ENCODE peak calls at places on chromosome 13, in six cellular contexts. One of them, this sample, is unnamed.

GRCh38 chr13:111005364-111005763 is 90.5 kb upstream of the ANKRD10 start:
- DNase-seq in GM20000: no peak
- DNase-seq in NCI-H2107: no peak
- DNase-seq in activated T-cell treated with anti-CD3 and anti-CD28 coated beads for 1 hour: no peak
- DNase-seq in substantia nigra: no peak
- DNase-seq in Kasumi-1: no peak
- DNase-seq in this sample: no peak

GRCh38 chr13:113789167-113789566 is 30.1 kb downstream of the TMEM255B start:
- DNase-seq in GM20000: no peak
- DNase-seq in NCI-H2107: no peak
- DNase-seq in activated T-cell treated with anti-CD3 and anti-CD28 coated beads for 1 hour: no peak
- DNase-seq in substantia nigra: no peak
- DNase-seq in Kasumi-1: no peak
- DNase-seq in this sample: no peak

GRCh38 chr13:77509221-77509620 is 26.3 kb upstream of the SCEL start:
- DNase-seq in GM20000: no peak
- DNase-seq in NCI-H2107: no peak
- DNase-seq in activated T-cell treated with anti-CD3 and anti-CD28 coated beads for 1 hour: no peak
- DNase-seq in substantia nigra: no peak
- DNase-seq in Kasumi-1: peak; percentile 7
- DNase-seq in this sample: no peak

GRCh38 chr13:40171566-40171965 is 494.9 kb downstream of the FOXO1 start:
- DNase-seq in GM20000: no peak
- DNase-seq in NCI-H2107: no peak
- DNase-seq in activated T-cell treated with anti-CD3 and anti-CD28 coated beads for 1 hour: no peak
- DNase-seq in substantia nigra: no peak
- DNase-seq in Kasumi-1: no peak
- DNase-seq in this sample: no peak

GRCh38 chr13:20118268-20119140 is 42.3 kb downstream of the GJA3 start:
- DNase-seq in GM20000: peak; percentile 49
- DNase-seq in NCI-H2107: no peak
- DNase-seq in activated T-cell treated with anti-CD3 and anti-CD28 coated beads for 1 hour: peak; percentile 44
- DNase-seq in substantia nigra: peak; percentile 66
- DNase-seq in Kasumi-1: no peak
- DNase-seq in this sample: no peak

GRCh38 chr13:50189450-50189849 is 174.2 kb downstream of the KCNRG start:
- DNase-seq in GM20000: no peak
- DNase-seq in NCI-H2107: no peak
- DNase-seq in activated T-cell treated with anti-CD3 and anti-CD28 coated beads for 1 hour: no peak
- DNase-seq in substantia nigra: no peak
- DNase-seq in Kasumi-1: no peak
- DNase-seq in this sample: no peak

GRCh38 chr13:63107163-63107935 is 1691.7 kb upstream of the PCDH20 start:
- DNase-seq in GM20000: no peak
- DNase-seq in NCI-H2107: no peak
- DNase-seq in activated T-cell treated with anti-CD3 and anti-CD28 coated beads for 1 hour: no peak
- DNase-seq in substantia nigra: no peak
- DNase-seq in Kasumi-1: no peak
- DNase-seq in this sample: no peak

GRCh38 chr13:90867336-90867683 is 480.2 kb upstream of the MIR17HG start:
- DNase-seq in GM20000: peak; percentile 32
- DNase-seq in NCI-H2107: no peak
- DNase-seq in activated T-cell treated with anti-CD3 and anti-CD28 coated beads for 1 hour: no peak
- DNase-seq in substantia nigra: peak; percentile 7
- DNase-seq in Kasumi-1: peak; percentile 94
- DNase-seq in this sample: peak; percentile 54

GRCh38 chr13:21541271-21541670 is 62.7 kb downstream of the MICU2 start:
- DNase-seq in GM20000: no peak
- DNase-seq in NCI-H2107: no peak
- DNase-seq in activated T-cell treated with anti-CD3 and anti-CD28 coated beads for 1 hour: no peak
- DNase-seq in substantia nigra: no peak
- DNase-seq in Kasumi-1: no peak
- DNase-seq in this sample: no peak

GRCh38 chr13:113927661-113928581 is 46.0 kb downstream of the C13orf46 start:
- DNase-seq in GM20000: no peak
- DNase-seq in NCI-H2107: no peak
- DNase-seq in activated T-cell treated with anti-CD3 and anti-CD28 coated beads for 1 hour: no peak
- DNase-seq in substantia nigra: no peak
- DNase-seq in Kasumi-1: no peak
- DNase-seq in this sample: no peak

GRCh38 chr13:57595775-57596174 is 35.8 kb upstream of the PCDH17 start:
- DNase-seq in GM20000: no peak
- DNase-seq in NCI-H2107: no peak
- DNase-seq in activated T-cell treated with anti-CD3 and anti-CD28 coated beads for 1 hour: no peak
- DNase-seq in substantia nigra: no peak
- DNase-seq in Kasumi-1: no peak
- DNase-seq in this sample: no peak

GRCh38 chr13:19575230-19575629 is 13.9 kb upstream of the TPTE2 start:
- DNase-seq in GM20000: no peak
- DNase-seq in NCI-H2107: no peak
- DNase-seq in activated T-cell treated with anti-CD3 and anti-CD28 coated beads for 1 hour: no peak
- DNase-seq in substantia nigra: no peak
- DNase-seq in Kasumi-1: no peak
- DNase-seq in this sample: no peak

GRCh38 chr13:21243843-21244184 is 67.4 kb downstream of the MRPL57 start:
- DNase-seq in GM20000: no peak
- DNase-seq in NCI-H2107: no peak
- DNase-seq in activated T-cell treated with anti-CD3 and anti-CD28 coated beads for 1 hour: no peak
- DNase-seq in substantia nigra: no peak
- DNase-seq in Kasumi-1: no peak
- DNase-seq in this sample: no peak

GRCh38 chr13:113049981-113050380 is 55.6 kb upstream of the F7 start:
- DNase-seq in GM20000: no peak
- DNase-seq in NCI-H2107: no peak
- DNase-seq in activated T-cell treated with anti-CD3 and anti-CD28 coated beads for 1 hour: no peak
- DNase-seq in substantia nigra: no peak
- DNase-seq in Kasumi-1: no peak
- DNase-seq in this sample: no peak

GRCh38 chr13:99237981-99238662 is 20.1 kb downstream of the GPR18 start:
- DNase-seq in GM20000: no peak
- DNase-seq in NCI-H2107: no peak
- DNase-seq in activated T-cell treated with anti-CD3 and anti-CD28 coated beads for 1 hour: no peak
- DNase-seq in substantia nigra: no peak
- DNase-seq in Kasumi-1: no peak
- DNase-seq in this sample: no peak

GRCh38 chr13:101979825-101980224 is 422.0 kb downstream of the FGF14 start:
- DNase-seq in GM20000: no peak
- DNase-seq in NCI-H2107: no peak
- DNase-seq in activated T-cell treated with anti-CD3 and anti-CD28 coated beads for 1 hour: no peak
- DNase-seq in substantia nigra: no peak
- DNase-seq in Kasumi-1: no peak
- DNase-seq in this sample: no peak

GRCh38 chr13:20411638-20412342 is 113.9 kb downstream of the CRYL1 start:
- DNase-seq in GM20000: peak; percentile 82
- DNase-seq in NCI-H2107: no peak
- DNase-seq in activated T-cell treated with anti-CD3 and anti-CD28 coated beads for 1 hour: no peak
- DNase-seq in substantia nigra: no peak
- DNase-seq in Kasumi-1: peak; percentile 73
- DNase-seq in this sample: no peak

GRCh38 chr13:27379694-27380596 is 44.5 kb upstream of the GTF3A start:
- DNase-seq in GM20000: peak; percentile 62
- DNase-seq in NCI-H2107: peak; percentile 36
- DNase-seq in activated T-cell treated with anti-CD3 and anti-CD28 coated beads for 1 hour: peak; percentile 49
- DNase-seq in substantia nigra: no peak
- DNase-seq in Kasumi-1: peak; percentile 28
- DNase-seq in this sample: no peak

GRCh38 chr13:65964672-65965071 is 1265.5 kb downstream of the PCDH9 start:
- DNase-seq in GM20000: no peak
- DNase-seq in NCI-H2107: no peak
- DNase-seq in activated T-cell treated with anti-CD3 and anti-CD28 coated beads for 1 hour: no peak
- DNase-seq in substantia nigra: no peak
- DNase-seq in Kasumi-1: no peak
- DNase-seq in this sample: no peak

GRCh38 chr13:96632536-96633320 is 361.5 kb downstream of the OXGR1 start:
- DNase-seq in GM20000: no peak
- DNase-seq in NCI-H2107: no peak
- DNase-seq in activated T-cell treated with anti-CD3 and anti-CD28 coated beads for 1 hour: no peak
- DNase-seq in substantia nigra: no peak
- DNase-seq in Kasumi-1: no peak
- DNase-seq in this sample: no peak

GRCh38 chr13:106348032-106348431 is 187.4 kb downstream of the EFNB2 start:
- DNase-seq in GM20000: no peak
- DNase-seq in NCI-H2107: no peak
- DNase-seq in activated T-cell treated with anti-CD3 and anti-CD28 coated beads for 1 hour: no peak
- DNase-seq in substantia nigra: no peak
- DNase-seq in Kasumi-1: no peak
- DNase-seq in this sample: no peak

GRCh38 chr13:25085125-25085742 is 10.7 kb upstream of the PABPC3 start:
- DNase-seq in GM20000: peak; percentile 61
- DNase-seq in NCI-H2107: no peak
- DNase-seq in activated T-cell treated with anti-CD3 and anti-CD28 coated beads for 1 hour: no peak
- DNase-seq in substantia nigra: peak; percentile 38
- DNase-seq in Kasumi-1: peak; percentile 12
- DNase-seq in this sample: no peak

GRCh38 chr13:29621401-29621800 is 25.9 kb upstream of the SLC7A1 start:
- DNase-seq in GM20000: no peak
- DNase-seq in NCI-H2107: no peak
- DNase-seq in activated T-cell treated with anti-CD3 and anti-CD28 coated beads for 1 hour: no peak
- DNase-seq in substantia nigra: no peak
- DNase-seq in Kasumi-1: no peak
- DNase-seq in this sample: no peak

GRCh38 chr13:43573361-43573740 is 213.4 kb downstream of the ENOX1 start:
- DNase-seq in GM20000: no peak
- DNase-seq in NCI-H2107: no peak
- DNase-seq in activated T-cell treated with anti-CD3 and anti-CD28 coated beads for 1 hour: no peak
- DNase-seq in substantia nigra: no peak
- DNase-seq in Kasumi-1: no peak
- DNase-seq in this sample: no peak

GRCh38 chr13:39281539-39282150 is 243.4 kb downstream of the NHLRC3 start:
- DNase-seq in GM20000: no peak
- DNase-seq in NCI-H2107: no peak
- DNase-seq in activated T-cell treated with anti-CD3 and anti-CD28 coated beads for 1 hour: no peak
- DNase-seq in substantia nigra: no peak
- DNase-seq in Kasumi-1: no peak
- DNase-seq in this sample: no peak

GRCh38 chr13:80217614-80218456 is 123.1 kb downstream of the SPRY2 start:
- DNase-seq in GM20000: no peak
- DNase-seq in NCI-H2107: no peak
- DNase-seq in activated T-cell treated with anti-CD3 and anti-CD28 coated beads for 1 hour: no peak
- DNase-seq in substantia nigra: no peak
- DNase-seq in Kasumi-1: no peak
- DNase-seq in this sample: no peak

GRCh38 chr13:97028441-97029299 is 34.4 kb upstream of the OXGR1 start:
- DNase-seq in GM20000: peak; percentile 46
- DNase-seq in NCI-H2107: no peak
- DNase-seq in activated T-cell treated with anti-CD3 and anti-CD28 coated beads for 1 hour: peak; percentile 17
- DNase-seq in substantia nigra: peak; percentile 11
- DNase-seq in Kasumi-1: peak; percentile 31
- DNase-seq in this sample: no peak

GRCh38 chr13:46348976-46349375 is 38.1 kb downstream of the RUBCNL start:
- DNase-seq in GM20000: no peak
- DNase-seq in NCI-H2107: no peak
- DNase-seq in activated T-cell treated with anti-CD3 and anti-CD28 coated beads for 1 hour: no peak
- DNase-seq in substantia nigra: no peak
- DNase-seq in Kasumi-1: no peak
- DNase-seq in this sample: no peak

GRCh38 chr13:91398413-91399188 is at the start of gene GPC5:
- DNase-seq in GM20000: peak; percentile 93
- DNase-seq in NCI-H2107: peak; percentile 35
- DNase-seq in activated T-cell treated with anti-CD3 and anti-CD28 coated beads for 1 hour: peak; percentile 64
- DNase-seq in substantia nigra: peak; percentile 84
- DNase-seq in Kasumi-1: peak; percentile 61
- DNase-seq in this sample: peak; percentile 20

GRCh38 chr13:97726664-97727235 is 226.7 kb upstream of the IPO5 start:
- DNase-seq in GM20000: no peak
- DNase-seq in NCI-H2107: no peak
- DNase-seq in activated T-cell treated with anti-CD3 and anti-CD28 coated beads for 1 hour: no peak
- DNase-seq in substantia nigra: no peak
- DNase-seq in Kasumi-1: no peak
- DNase-seq in this sample: no peak

GRCh38 chr13:83827338-83827737 is 54.9 kb downstream of the SLITRK1 start:
- DNase-seq in GM20000: no peak
- DNase-seq in NCI-H2107: no peak
- DNase-seq in activated T-cell treated with anti-CD3 and anti-CD28 coated beads for 1 hour: no peak
- DNase-seq in substantia nigra: no peak
- DNase-seq in Kasumi-1: no peak
- DNase-seq in this sample: no peak

GRCh38 chr13:23963184-23963931 is 66.1 kb upstream of the C1QTNF9B start:
- DNase-seq in GM20000: no peak
- DNase-seq in NCI-H2107: no peak
- DNase-seq in activated T-cell treated with anti-CD3 and anti-CD28 coated beads for 1 hour: no peak
- DNase-seq in substantia nigra: no peak
- DNase-seq in Kasumi-1: no peak
- DNase-seq in this sample: no peak

GRCh38 chr13:57988276-57988675 is 356.7 kb downstream of the PCDH17 start:
- DNase-seq in GM20000: no peak
- DNase-seq in NCI-H2107: no peak
- DNase-seq in activated T-cell treated with anti-CD3 and anti-CD28 coated beads for 1 hour: no peak
- DNase-seq in substantia nigra: no peak
- DNase-seq in Kasumi-1: no peak
- DNase-seq in this sample: no peak

GRCh38 chr13:39655041-39655568 is 357 bp upstream of the COG6 start:
- DNase-seq in GM20000: peak; percentile 4
- DNase-seq in NCI-H2107: no peak
- DNase-seq in activated T-cell treated with anti-CD3 and anti-CD28 coated beads for 1 hour: no peak
- DNase-seq in substantia nigra: no peak
- DNase-seq in Kasumi-1: no peak
- DNase-seq in this sample: no peak

GRCh38 chr13:98450495-98451167 is 126.3 kb downstream of the STK24 start:
- DNase-seq in GM20000: no peak
- DNase-seq in NCI-H2107: no peak
- DNase-seq in activated T-cell treated with anti-CD3 and anti-CD28 coated beads for 1 hour: no peak
- DNase-seq in substantia nigra: peak; percentile 73
- DNase-seq in Kasumi-1: no peak
- DNase-seq in this sample: no peak

GRCh38 chr13:93270769-93271753 is 44.5 kb downstream of the GPC6 start:
- DNase-seq in GM20000: no peak
- DNase-seq in NCI-H2107: no peak
- DNase-seq in activated T-cell treated with anti-CD3 and anti-CD28 coated beads for 1 hour: no peak
- DNase-seq in substantia nigra: no peak
- DNase-seq in Kasumi-1: no peak
- DNase-seq in this sample: no peak

GRCh38 chr13:52128714-52129700 is at the start of gene NEK5:
- DNase-seq in GM20000: peak; percentile 81
- DNase-seq in NCI-H2107: peak; percentile 27
- DNase-seq in activated T-cell treated with anti-CD3 and anti-CD28 coated beads for 1 hour: peak; percentile 35
- DNase-seq in substantia nigra: peak; percentile 37
- DNase-seq in Kasumi-1: peak; percentile 58
- DNase-seq in this sample: no peak

GRCh38 chr13:29595380-29596063 is at the start of gene SLC7A1:
- DNase-seq in GM20000: peak; percentile 98
- DNase-seq in NCI-H2107: peak; percentile 80
- DNase-seq in activated T-cell treated with anti-CD3 and anti-CD28 coated beads for 1 hour: peak; percentile 76
- DNase-seq in substantia nigra: peak; percentile 72
- DNase-seq in Kasumi-1: peak; percentile 42
- DNase-seq in this sample: no peak

GRCh38 chr13:65710514-65710913 is 1519.6 kb downstream of the PCDH9 start:
- DNase-seq in GM20000: no peak
- DNase-seq in NCI-H2107: no peak
- DNase-seq in activated T-cell treated with anti-CD3 and anti-CD28 coated beads for 1 hour: no peak
- DNase-seq in substantia nigra: no peak
- DNase-seq in Kasumi-1: no peak
- DNase-seq in this sample: no peak

This sample was measured in NCI-H187 treated with DMSO at 0.1 percent for 48 hours.